ENCODE peak calls at places on chromosomes 6 and 20, in ten cellular contexts. S is kidney epithelial cell; Y is PC-3; J is stimulated activated CD4-positive, alpha-beta T cell treated with anti-CD3 and anti-CD28 coated beads, Interleukin-2, amount 100 ng/mL, for 48 hours; Z is NCI-H2171; O is NCI-H2081; N is nephron progenitor cell; X is GM03348; V is GM23338; U is stimulated activated CD8-positive, alpha-beta memory T cell treated with anti-CD3 and anti-CD28 coated beads, Interleukin-4, amount 100 ng/mL, for 24 hours. C is an unnamed sample.

GRCh38 chr20:19840111-19840705 is 82.2 kb downstream of the RIN2 start:
- DNase-seq in S (no peak), Y (no peak), J (no peak), Z (no peak), O (no peak), N (no peak), X (no peak), V (no peak), U (no peak), C (no peak)

GRCh38 chr20:11853359-11853758 is 64.3 kb upstream of the BTBD3 start:
- DNase-seq in S (no peak), Y (no peak), J (no peak), Z (no peak), O (no peak), N (no peak), X (no peak), V (no peak), U (no peak), C (no peak)

GRCh38 chr6:144134737-144135136 is 15.6 kb upstream of the STX11 start:
- DNase-seq in S (no peak), Y (peak; percentile 21), J (no peak), Z (no peak), O (no peak), N (no peak), X (no peak), V (no peak), U (no peak), C (no peak)

GRCh38 chr6:2942916-2943563 is 28.3 kb downstream of the SERPINB6 start:
- DNase-seq in S (no peak), Y (no peak), J (no peak), Z (no peak), O (no peak), N (no peak), X (no peak), V (no peak), U (no peak), C (no peak)

GRCh38 chr6:97925504-97925903 is 642.5 kb upstream of the MMS22L start:
- DNase-seq in S (no peak), Y (peak; percentile 6), J (no peak), Z (no peak), O (peak; percentile 26), N (no peak), X (no peak), V (peak; percentile 50), U (no peak), C (no peak)

GRCh38 chr20:15949391-15949790 is 623.9 kb downstream of the KIF16B start:
- DNase-seq in S (no peak), Y (no peak), J (no peak), Z (no peak), O (no peak), N (no peak), X (no peak), V (peak; percentile 62), U (no peak), C (no peak)

GRCh38 chr6:7604506-7604905 is 14.5 kb downstream of the SNRNP48 start:
- DNase-seq in S (no peak), Y (no peak), J (no peak), Z (no peak), O (no peak), N (no peak), X (no peak), V (no peak), U (no peak), C (no peak)

GRCh38 chr6:170289108-170289931 is 1.6 kb downstream of the DLL1 start:
- DNase-seq in S (no peak), Y (no peak), J (no peak), Z (no peak), O (peak; percentile 27), N (peak; percentile 37), X (no peak), V (peak; percentile 55), U (no peak), C (no peak)

GRCh38 chr6:149881860-149882259 is 16.1 kb downstream of the RAET1E start:
- DNase-seq in S (no peak), Y (no peak), J (no peak), Z (no peak), O (no peak), N (no peak), X (no peak), V (no peak), U (no peak), C (no peak)

GRCh38 chr6:24922174-24922573 is 13.6 kb downstream of the RIPOR2 start:
- DNase-seq in S (no peak), Y (no peak), J (no peak), Z (no peak), O (no peak), N (no peak), X (no peak), V (no peak), U (no peak), C (no peak)

GRCh38 chr20:60395993-60396392 is 437.8 kb downstream of the CDH26 start:
- DNase-seq in S (no peak), Y (no peak), J (no peak), Z (no peak), O (peak; percentile 55), N (no peak), X (no peak), V (no peak), U (no peak), C (no peak)

GRCh38 chr6:85002847-85003246 is 238.4 kb upstream of the TBX18 start:
- DNase-seq in S (no peak), Y (no peak), J (no peak), Z (no peak), O (no peak), N (no peak), X (no peak), V (no peak), U (no peak), C (no peak)

GRCh38 chr6:88119769-88120168 is 46.4 kb downstream of the CNR1 start:
- DNase-seq in S (no peak), Y (no peak), J (no peak), Z (no peak), O (no peak), N (peak; percentile 28), X (no peak), V (peak; percentile 81), U (no peak), C (no peak)

GRCh38 chr6:51660767-51661166 is 426.6 kb downstream of the PKHD1 start:
- DNase-seq in S (no peak), Y (no peak), J (no peak), Z (no peak), O (no peak), N (no peak), X (no peak), V (no peak), U (no peak), C (no peak)

GRCh38 chr20:62955519-62956386 is 3.2 kb downstream of the SLC17A9 start:
- DNase-seq in S (no peak), Y (no peak), J (no peak), Z (no peak), O (no peak), N (no peak), X (no peak), V (no peak), U (no peak), C (no peak)

GRCh38 chr6:139483082-139483481 is 108.6 kb upstream of the CITED2 start:
- DNase-seq in S (no peak), Y (no peak), J (no peak), Z (no peak), O (no peak), N (peak; percentile 16), X (no peak), V (peak; percentile 70), U (no peak), C (no peak)

GRCh38 chr6:170007468-170008240 is 256.2 kb downstream of the ERMARD start:
- DNase-seq in S (no peak), Y (no peak), J (no peak), Z (no peak), O (no peak), N (no peak), X (no peak), V (no peak), U (no peak), C (no peak)

GRCh38 chr20:63268256-63268655 is 4.4 kb upstream of the ARFGAP1 start:
- DNase-seq in S (no peak), Y (no peak), J (no peak), Z (peak; percentile 26), O (no peak), N (no peak), X (no peak), V (no peak), U (no peak), C (no peak)

GRCh38 chr6:142459267-142459666 is 157.5 kb downstream of the ADGRG6 start:
- DNase-seq in S (no peak), Y (no peak), J (no peak), Z (no peak), O (no peak), N (no peak), X (peak; percentile 17), V (no peak), U (no peak), C (peak; percentile 15)

GRCh38 chr6:99712560-99712959 is 105.9 kb downstream of the PRDM13 start:
- DNase-seq in S (no peak), Y (no peak), J (no peak), Z (no peak), O (no peak), N (no peak), X (no peak), V (no peak), U (no peak), C (no peak)

GRCh38 chr20:60664106-60664505 is 588.0 kb upstream of the CDH4 start:
- DNase-seq in S (no peak), Y (no peak), J (no peak), Z (no peak), O (no peak), N (no peak), X (no peak), V (no peak), U (no peak), C (no peak)

GRCh38 chr20:64105846-64106434 is 1.4 kb downstream of the NPBWR2 start:
- DNase-seq in S (no peak), Y (no peak), J (no peak), Z (no peak), O (no peak), N (no peak), X (no peak), V (peak; percentile 1), U (no peak), C (no peak)

GRCh38 chr20:9945406-9945805 is 89.4 kb upstream of the ANKEF1 start:
- DNase-seq in S (peak; percentile 5), Y (peak; percentile 86), J (no peak), Z (no peak), O (no peak), N (no peak), X (no peak), V (no peak), U (no peak), C (peak; percentile 90)

GRCh38 chr6:136319732-136320131 is 30.1 kb upstream of the BCLAF1 start:
- DNase-seq in S (no peak), Y (no peak), J (no peak), Z (no peak), O (no peak), N (no peak), X (no peak), V (no peak), U (no peak), C (no peak)

GRCh38 chr6:135141728-135142127 is 39.4 kb upstream of the MYB start:
- DNase-seq in S (no peak), Y (no peak), J (no peak), Z (no peak), O (no peak), N (no peak), X (no peak), V (no peak), U (no peak), C (no peak)

GRCh38 chr20:35049776-35050352 is 42.7 kb downstream of the TRPC4AP start:
- DNase-seq in S (no peak), Y (peak; percentile 5), J (no peak), Z (no peak), O (no peak), N (no peak), X (no peak), V (no peak), U (no peak), C (no peak)

GRCh38 chr6:136862662-136863061 is 40.3 kb downstream of the PEX7 start:
- DNase-seq in S (no peak), Y (no peak), J (no peak), Z (no peak), O (no peak), N (no peak), X (no peak), V (no peak), U (no peak), C (no peak)

GRCh38 chr6:24329022-24329421 is 28.8 kb downstream of the DCDC2 start:
- DNase-seq in S (no peak), Y (peak; percentile 73), J (no peak), Z (no peak), O (no peak), N (no peak), X (no peak), V (no peak), U (no peak), C (no peak)

C was measured in HT1080.